ENCODE peak calls at places on chromosomes 1 and 21, in six cellular contexts. B is dorsolateral prefrontal cortex, V is Peyer's patch, I is uterus, Z is neural progenitor cell, K is tibial artery. T is an unnamed sample.

GRCh38 chr1:147494998-147495580 is 46.2 kb upstream of the BCL9 start:
- DNase-seq in B (peak; percentile 74), V (peak; percentile 59), I (peak; percentile 77), Z (peak; percentile 92), K (peak; percentile 78), T (peak; percentile 82)

GRCh38 chr1:214801191-214801590 is 198.2 kb downstream of the CENPF start:
- DNase-seq in B (no peak), V (no peak), I (no peak), Z (no peak), K (no peak), T (no peak)

GRCh38 chr1:151908228-151908691 is 1.1 kb downstream of the THEM4 start:
- DNase-seq in B (no peak), V (no peak), I (no peak), Z (peak; percentile 11), K (no peak), T (peak; percentile 60)

GRCh38 chr1:228397454-228397786 is 9.2 kb downstream of the TRIM11 start:
- DNase-seq in B (no peak), V (no peak), I (no peak), Z (no peak), K (no peak), T (no peak)

GRCh38 chr21:42883921-42884320 is 4.6 kb upstream of the WDR4 start:
- DNase-seq in B (no peak), V (no peak), I (no peak), Z (no peak), K (no peak), T (no peak)

GRCh38 chr21:40707271-40707670 is 139.7 kb downstream of the DSCAM start:
- DNase-seq in B (no peak), V (no peak), I (no peak), Z (no peak), K (no peak), T (no peak)

GRCh38 chr1:53982034-53982761 is 35.8 kb downstream of the LDLRAD1 start:
- DNase-seq in B (no peak), V (no peak), I (peak; percentile 54), Z (peak; percentile 76), K (no peak), T (peak; percentile 68)

GRCh38 chr1:116334015-116334547 is 39.0 kb upstream of the ATP1A1 start:
- DNase-seq in B (no peak), V (no peak), I (no peak), Z (no peak), K (no peak), T (peak; percentile 47)

GRCh38 chr1:203287109-203287893 is 18.0 kb upstream of the BTG2 start:
- DNase-seq in B (no peak), V (peak; percentile 90), I (no peak), Z (no peak), K (peak; percentile 67), T (peak; percentile 79)

GRCh38 chr21:42753804-42754203 is 100.4 kb downstream of the PDE9A start:
- DNase-seq in B (peak; percentile 29), V (no peak), I (no peak), Z (no peak), K (no peak), T (no peak)

GRCh38 chr1:172203135-172203823 is 217.2 kb upstream of the C1orf105 start:
- DNase-seq in B (no peak), V (no peak), I (no peak), Z (no peak), K (no peak), T (no peak)

GRCh38 chr1:227919916-227920315 is 27.8 kb downstream of the WNT9A start:
- DNase-seq in B (no peak), V (no peak), I (no peak), Z (peak; percentile 73), K (no peak), T (peak; percentile 2)

GRCh38 chr1:203461717-203462116 is 13.9 kb upstream of the PRELP start:
- DNase-seq in B (no peak), V (no peak), I (no peak), Z (no peak), K (no peak), T (no peak)

GRCh38 chr1:42845866-42846256 is 552 bp upstream of the ZNF691 start:
- DNase-seq in B (no peak), V (no peak), I (no peak), Z (peak; percentile 44), K (no peak), T (no peak)

GRCh38 chr21:35603471-35603870 is 456.9 kb downstream of the SETD4 start:
- DNase-seq in B (no peak), V (no peak), I (no peak), Z (no peak), K (no peak), T (no peak)

GRCh38 chr21:38664315-38664714 is 141.4 kb upstream of the ETS2 start:
- DNase-seq in B (no peak), V (no peak), I (no peak), Z (no peak), K (no peak), T (no peak)

GRCh38 chr1:91777630-91778300 is 108.2 kb downstream of the TGFBR3 start:
- DNase-seq in B (no peak), V (no peak), I (no peak), Z (no peak), K (no peak), T (no peak)

GRCh38 chr1:22763479-22764200 is 53.0 kb downstream of the EPHB2 start:
- DNase-seq in B (no peak), V (no peak), I (no peak), Z (peak; percentile 45), K (no peak), T (no peak)

GRCh38 chr21:15667824-15668223 is 62.0 kb upstream of the USP25 start:
- DNase-seq in B (no peak), V (no peak), I (no peak), Z (peak; percentile 24), K (no peak), T (no peak)

GRCh38 chr1:94543893-94544635 is 2.5 kb upstream of the F3 start:
- DNase-seq in B (no peak), V (no peak), I (no peak), Z (no peak), K (no peak), T (no peak)

GRCh38 chr1:205750683-205751651 is 985 bp upstream of the NUCKS1 start:
- DNase-seq in B (no peak), V (no peak), I (no peak), Z (peak; percentile 10), K (no peak), T (no peak)

GRCh38 chr1:209707308-209707707 is 2.7 kb downstream of the HSD11B1 start:
- DNase-seq in B (no peak), V (no peak), I (no peak), Z (no peak), K (no peak), T (no peak)

GRCh38 chr1:11979453-11979817 is 809 bp upstream of the MFN2 start:
- DNase-seq in B (no peak), V (peak; percentile 16), I (no peak), Z (peak; percentile 58), K (no peak), T (no peak)

DNA sequence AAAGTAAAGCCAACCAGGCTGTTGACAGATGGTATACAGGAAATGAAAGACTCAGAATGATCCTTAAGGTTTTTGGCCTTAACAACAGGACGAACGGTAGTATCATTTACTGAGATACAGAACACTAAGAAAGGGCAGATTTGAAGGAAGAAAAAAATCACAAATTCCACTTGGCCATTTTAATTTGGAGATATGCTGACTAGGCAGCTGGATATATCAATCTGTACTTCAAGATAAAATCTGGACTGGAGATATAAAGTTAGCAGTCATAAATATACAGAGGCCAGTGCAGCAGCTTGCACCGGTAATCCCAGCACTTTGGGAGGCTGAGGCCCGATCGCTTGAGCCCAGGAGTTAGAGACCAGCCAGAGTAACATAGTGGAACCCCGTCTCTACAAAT is 1.3 kb downstream of the NVL start:
- DNase-seq in B (no peak), V (no peak), I (no peak), Z (no peak), K (no peak), T (no peak)
- H3K4me3 ChIP-seq in B (peak overlapping the region; percentile 84), V (peak overlapping the region; percentile 67), I (no peak overlapping the region), Z (peak overlapping the region; percentile 89), K (peak overlapping the region; percentile 75), T (no peak overlapping the region)

DNA sequence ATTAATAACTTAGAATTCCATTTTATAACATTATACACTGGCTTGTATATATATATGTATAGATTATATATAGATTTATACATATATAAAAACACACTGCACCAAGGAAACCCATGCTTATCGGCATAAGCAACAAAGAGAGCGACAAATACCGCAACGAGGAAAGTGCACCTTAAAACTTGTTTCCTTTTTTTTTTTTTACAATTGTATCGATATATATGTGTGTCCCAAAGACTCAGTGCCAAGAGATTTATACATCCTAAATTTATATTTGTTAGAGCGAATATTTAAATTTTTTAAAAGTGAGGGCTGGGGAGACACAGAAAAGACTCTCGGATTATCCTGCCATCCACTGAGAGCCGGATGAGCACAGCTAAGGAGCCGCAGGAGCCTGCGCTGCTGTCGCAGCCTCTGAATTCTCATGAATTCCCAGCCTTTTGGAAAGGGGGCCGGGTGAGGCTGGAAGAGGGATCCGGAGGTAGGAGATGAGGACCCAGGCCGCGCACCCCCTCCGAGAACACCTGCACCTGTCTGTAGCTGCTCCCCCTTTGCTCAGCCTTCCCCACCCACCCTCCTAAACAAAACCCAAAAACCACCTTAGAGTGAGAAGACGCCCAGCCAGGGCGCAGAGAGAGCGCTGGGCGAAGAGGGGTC is 5.2 kb downstream of the DMRTA2 start:
- DNase-seq in B (no peak), V (no peak), I (no peak), Z (peak; percentile 56), K (no peak), T (no peak)
- H3K27me3 ChIP-seq in B (peaks cover 80% of the 10 kb centered on the region), V (no peaks in the 10 kb centered on the region), I (peaks cover 5% of the 10 kb centered on the region), Z (peaks cover 100% of the 10 kb centered on the region), K (no peaks in the 10 kb centered on the region), T (no peaks in the 10 kb centered on the region)

DNA sequence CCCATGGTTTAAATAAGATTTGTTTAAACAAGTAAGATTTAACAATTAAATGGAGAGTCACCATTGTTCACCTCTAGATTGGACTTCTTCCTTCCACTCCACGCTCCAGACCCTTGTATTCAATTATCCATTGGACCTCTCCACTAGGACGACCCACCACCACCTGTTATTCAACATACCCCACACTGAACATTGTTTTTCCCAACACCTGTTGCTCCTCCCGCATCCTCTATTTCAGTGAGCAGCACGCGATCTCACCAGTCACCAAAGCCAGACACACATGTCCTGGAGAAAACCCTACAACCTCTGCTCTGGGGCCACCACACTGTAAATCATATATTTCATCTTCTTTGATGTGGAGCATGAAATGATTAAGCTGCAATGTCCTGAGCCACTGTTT is 28.6 kb downstream of the ATP8B2 start:
- DNase-seq in B (no peak), V (no peak), I (no peak), Z (no peak), K (no peak), T (no peak)
- H3K27ac ChIP-seq in B (no peak overlapping the region), V (no peak overlapping the region), I (no peak overlapping the region), Z (no peak overlapping the region), K (no peak overlapping the region), T (no peak overlapping the region)

DNA sequence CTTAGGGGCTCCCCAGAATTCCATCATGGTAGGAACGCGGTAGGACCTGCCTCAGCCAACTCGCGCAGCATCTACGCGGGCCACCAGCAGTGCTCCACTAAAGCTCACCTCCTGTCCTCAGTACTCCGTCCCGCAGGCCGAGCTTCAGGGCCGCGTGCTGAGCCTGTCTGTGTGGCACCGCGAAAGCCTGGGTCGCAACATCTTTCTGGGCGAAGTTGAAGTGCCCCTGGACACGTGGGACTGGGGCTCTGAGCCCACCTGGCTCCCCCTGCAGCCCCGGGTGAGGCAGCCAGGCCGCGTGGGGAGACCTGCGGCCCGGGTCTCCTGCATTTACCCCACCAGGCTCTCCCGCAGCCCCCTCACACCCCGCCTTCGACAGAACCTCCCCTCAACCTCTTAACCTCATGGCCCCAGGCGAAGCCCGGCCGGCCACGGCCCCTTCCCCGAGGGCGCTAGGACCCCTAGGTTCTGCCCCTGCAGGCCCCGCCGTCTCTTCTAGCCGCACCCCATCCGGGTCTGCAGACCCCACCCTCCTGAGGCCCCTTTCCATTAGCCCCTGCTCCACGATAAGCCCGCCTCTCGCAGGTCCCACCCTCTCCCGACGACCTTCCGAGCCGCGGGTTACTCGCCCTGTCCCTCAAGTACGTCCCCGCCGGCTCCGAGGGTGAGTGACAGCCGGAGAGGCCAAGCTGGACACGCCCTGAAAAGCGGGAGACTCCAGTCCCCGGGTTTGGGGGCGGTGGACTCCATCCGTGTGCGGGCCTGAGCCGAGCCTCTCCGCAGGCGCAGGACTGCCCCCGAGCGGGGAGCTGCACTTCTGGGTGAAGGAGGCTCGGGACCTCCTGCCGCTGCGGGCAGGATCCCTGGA is 9.1 kb downstream of the SYTL1 start:
- DNase-seq in B (no peak), V (no peak), I (no peak), Z (peak; percentile 97), K (no peak), T (peak; percentile 75)
- H3K4me3 ChIP-seq in B (peak overlapping the region; percentile 67), V (peak overlapping the region; percentile 37), I (no peak overlapping the region), Z (peak overlapping the region; percentile 50), K (peak overlapping the region; percentile 39), T (no peak overlapping the region)

T was measured in right cardiac atrium.